ENCODE peak calls at places on chromosomes 6 and 20, in six cellular contexts. One of them, this sample, is unnamed.

GRCh38 chr20:50390685-50391443 is 119.3 kb upstream of the PTPN1 start:
- DNase-seq in CD8-positive, alpha-beta T cell: no peak
- DNase-seq in heart right ventricle: no peak
- DNase-seq in DMS153: no peak
- DNase-seq in NCI-H1930: no peak
- DNase-seq in endothelial cell: no peak
- DNase-seq in this sample: no peak

GRCh38 chr20:6828794-6829423 is 61.4 kb downstream of the BMP2 start:
- DNase-seq in CD8-positive, alpha-beta T cell: no peak
- DNase-seq in heart right ventricle: peak; percentile 15
- DNase-seq in DMS153: peak; percentile 43
- DNase-seq in NCI-H1930: peak; percentile 51
- DNase-seq in endothelial cell: peak; percentile 73
- DNase-seq in this sample: peak; percentile 56

GRCh38 chr20:42530855-42531674 is 658.6 kb downstream of the PTPRT start:
- DNase-seq in CD8-positive, alpha-beta T cell: no peak
- DNase-seq in heart right ventricle: no peak
- DNase-seq in DMS153: peak; percentile 4
- DNase-seq in NCI-H1930: no peak
- DNase-seq in endothelial cell: no peak
- DNase-seq in this sample: peak; percentile 42

GRCh38 chr6:15476631-15477380 is 186.0 kb downstream of the DTNBP1 start:
- DNase-seq in CD8-positive, alpha-beta T cell: no peak
- DNase-seq in heart right ventricle: no peak
- DNase-seq in DMS153: no peak
- DNase-seq in NCI-H1930: no peak
- DNase-seq in endothelial cell: no peak
- DNase-seq in this sample: no peak

GRCh38 chr6:75852721-75853120 is 103.7 kb downstream of the MYO6 start:
- DNase-seq in CD8-positive, alpha-beta T cell: no peak
- DNase-seq in heart right ventricle: no peak
- DNase-seq in DMS153: no peak
- DNase-seq in NCI-H1930: no peak
- DNase-seq in endothelial cell: no peak
- DNase-seq in this sample: no peak

GRCh38 chr6:128111096-128111495 is 210.2 kb upstream of the THEMIS start:
- DNase-seq in CD8-positive, alpha-beta T cell: no peak
- DNase-seq in heart right ventricle: no peak
- DNase-seq in DMS153: no peak
- DNase-seq in NCI-H1930: no peak
- DNase-seq in endothelial cell: no peak
- DNase-seq in this sample: no peak

GRCh38 chr20:63138855-63139341 is 77.0 kb downstream of the YTHDF1 start:
- DNase-seq in CD8-positive, alpha-beta T cell: no peak
- DNase-seq in heart right ventricle: peak; percentile 0
- DNase-seq in DMS153: no peak
- DNase-seq in NCI-H1930: no peak
- DNase-seq in endothelial cell: no peak
- DNase-seq in this sample: no peak

GRCh38 chr6:170022827-170023619 is 267.9 kb downstream of the DLL1 start:
- DNase-seq in CD8-positive, alpha-beta T cell: no peak
- DNase-seq in heart right ventricle: peak; percentile 67
- DNase-seq in DMS153: no peak
- DNase-seq in NCI-H1930: no peak
- DNase-seq in endothelial cell: no peak
- DNase-seq in this sample: peak; percentile 63

GRCh38 chr6:16386056-16386455 is 147.7 kb downstream of the GMPR start:
- DNase-seq in CD8-positive, alpha-beta T cell: no peak
- DNase-seq in heart right ventricle: no peak
- DNase-seq in DMS153: no peak
- DNase-seq in NCI-H1930: no peak
- DNase-seq in endothelial cell: no peak
- DNase-seq in this sample: no peak

GRCh38 chr20:41256516-41256915 is 61.0 kb downstream of the ZHX3 start:
- DNase-seq in CD8-positive, alpha-beta T cell: no peak
- DNase-seq in heart right ventricle: no peak
- DNase-seq in DMS153: no peak
- DNase-seq in NCI-H1930: no peak
- DNase-seq in endothelial cell: no peak
- DNase-seq in this sample: no peak

GRCh38 chr20:2005831-2006426 is 12.1 kb upstream of the PDYN start:
- DNase-seq in CD8-positive, alpha-beta T cell: peak; percentile 31
- DNase-seq in heart right ventricle: peak; percentile 66
- DNase-seq in DMS153: peak; percentile 27
- DNase-seq in NCI-H1930: no peak
- DNase-seq in endothelial cell: peak; percentile 87
- DNase-seq in this sample: peak; percentile 61

GRCh38 chr6:46243754-46244153 is 73.0 kb upstream of the ENPP5 start:
- DNase-seq in CD8-positive, alpha-beta T cell: no peak
- DNase-seq in heart right ventricle: no peak
- DNase-seq in DMS153: no peak
- DNase-seq in NCI-H1930: no peak
- DNase-seq in endothelial cell: no peak
- DNase-seq in this sample: no peak

GRCh38 chr6:163100259-163100658 is 314.3 kb upstream of the QKI start:
- DNase-seq in CD8-positive, alpha-beta T cell: no peak
- DNase-seq in heart right ventricle: no peak
- DNase-seq in DMS153: no peak
- DNase-seq in NCI-H1930: no peak
- DNase-seq in endothelial cell: no peak
- DNase-seq in this sample: no peak

GRCh38 chr20:48350291-48350988 is 477.4 kb downstream of the PREX1 start:
- DNase-seq in CD8-positive, alpha-beta T cell: no peak
- DNase-seq in heart right ventricle: no peak
- DNase-seq in DMS153: no peak
- DNase-seq in NCI-H1930: no peak
- DNase-seq in endothelial cell: peak; percentile 29
- DNase-seq in this sample: no peak

GRCh38 chr6:28643017-28643740 is 117.5 kb downstream of the GPX5 start:
- DNase-seq in CD8-positive, alpha-beta T cell: no peak
- DNase-seq in heart right ventricle: no peak
- DNase-seq in DMS153: no peak
- DNase-seq in NCI-H1930: no peak
- DNase-seq in endothelial cell: peak; percentile 46
- DNase-seq in this sample: peak; percentile 21

GRCh38 chr20:37223053-37223452 is 38.6 kb downstream of the GHRH start:
- DNase-seq in CD8-positive, alpha-beta T cell: no peak
- DNase-seq in heart right ventricle: no peak
- DNase-seq in DMS153: no peak
- DNase-seq in NCI-H1930: no peak
- DNase-seq in endothelial cell: no peak
- DNase-seq in this sample: no peak

GRCh38 chr6:136149311-136149710 is 100.8 kb downstream of the MTFR2 start:
- DNase-seq in CD8-positive, alpha-beta T cell: no peak
- DNase-seq in heart right ventricle: no peak
- DNase-seq in DMS153: no peak
- DNase-seq in NCI-H1930: no peak
- DNase-seq in endothelial cell: no peak
- DNase-seq in this sample: no peak

GRCh38 chr20:15814903-15815302 is 758.3 kb downstream of the KIF16B start:
- DNase-seq in CD8-positive, alpha-beta T cell: no peak
- DNase-seq in heart right ventricle: no peak
- DNase-seq in DMS153: no peak
- DNase-seq in NCI-H1930: no peak
- DNase-seq in endothelial cell: no peak
- DNase-seq in this sample: no peak

GRCh38 chr6:91376686-91377085 is 789.8 kb upstream of the MAP3K7 start:
- DNase-seq in CD8-positive, alpha-beta T cell: no peak
- DNase-seq in heart right ventricle: no peak
- DNase-seq in DMS153: peak; percentile 92
- DNase-seq in NCI-H1930: no peak
- DNase-seq in endothelial cell: no peak
- DNase-seq in this sample: no peak

GRCh38 chr6:90885611-90886056 is 298.8 kb upstream of the MAP3K7 start:
- DNase-seq in CD8-positive, alpha-beta T cell: no peak
- DNase-seq in heart right ventricle: no peak
- DNase-seq in DMS153: no peak
- DNase-seq in NCI-H1930: no peak
- DNase-seq in endothelial cell: no peak
- DNase-seq in this sample: no peak

GRCh38 chr6:36577298-36577697 is 16.9 kb upstream of the SRSF3 start:
- DNase-seq in CD8-positive, alpha-beta T cell: no peak
- DNase-seq in heart right ventricle: no peak
- DNase-seq in DMS153: no peak
- DNase-seq in NCI-H1930: no peak
- DNase-seq in endothelial cell: no peak
- DNase-seq in this sample: no peak

GRCh38 chr20:40085513-40085912 is 603.5 kb downstream of the MAFB start:
- DNase-seq in CD8-positive, alpha-beta T cell: no peak
- DNase-seq in heart right ventricle: no peak
- DNase-seq in DMS153: no peak
- DNase-seq in NCI-H1930: no peak
- DNase-seq in endothelial cell: no peak
- DNase-seq in this sample: no peak

GRCh38 chr6:24719125-24719931 is at the start of gene C6orf62:
- DNase-seq in CD8-positive, alpha-beta T cell: peak; percentile 17
- DNase-seq in heart right ventricle: no peak
- DNase-seq in DMS153: no peak
- DNase-seq in NCI-H1930: no peak
- DNase-seq in endothelial cell: peak; percentile 8
- DNase-seq in this sample: peak; percentile 56